ENCODE peak calls at places on chromosomes 12 and 14, in eight cellular contexts. One of them, this sample, is unnamed.

GRCh38 chr12:121810833-121811433 is 7.1 kb downstream of the SETD1B start:
- DNase-seq in activated naive CD4-positive, alpha-beta T cell treated with anti-CD3 and anti-CD28 coated beads for 36 hours: no peak
- DNase-seq in germinal center: no peak
- DNase-seq in NCI-H1105: no peak
- DNase-seq in right atrium auricular region: no peak
- DNase-seq in activated naive CD8-positive, alpha-beta T cell treated with anti-CD3 and anti-CD28 coated beads for 36 hours: no peak
- DNase-seq in stimulated activated CD4-positive, alpha-beta T cell treated with anti-CD3 and anti-CD28 coated beads, Interleukin-2, amount 100 ng/mL, for 48 hours: no peak
- DNase-seq in stimulated activated naive B cell treated with anti-CD40 and anti-IgM and Interleukin-4, amounts not matched to agents 10 μg/mL and 1 μg/mL and 100 μg/mL, for 72 hours: no peak
- DNase-seq in this sample: no peak

GRCh38 chr12:116055895-116056607 is 221.4 kb downstream of the MED13L start:
- DNase-seq in NCI-H1105: no peak
- DNase-seq in activated naive CD4-positive, alpha-beta T cell treated with anti-CD3 and anti-CD28 coated beads for 36 hours: no peak
- DNase-seq in stimulated activated naive B cell treated with anti-CD40 and anti-IgM and Interleukin-4, amounts not matched to agents 10 μg/mL and 1 μg/mL and 100 μg/mL, for 72 hours: no peak
- DNase-seq in activated naive CD8-positive, alpha-beta T cell treated with anti-CD3 and anti-CD28 coated beads for 36 hours: no peak
- DNase-seq in right atrium auricular region: no peak
- DNase-seq in stimulated activated CD4-positive, alpha-beta T cell treated with anti-CD3 and anti-CD28 coated beads, Interleukin-2, amount 100 ng/mL, for 48 hours: no peak
- DNase-seq in germinal center: no peak
- DNase-seq in this sample: no peak

GRCh38 chr12:4449862-4450222 is 4.2 kb upstream of the FGF6 start:
- DNase-seq in stimulated activated CD4-positive, alpha-beta T cell treated with anti-CD3 and anti-CD28 coated beads, Interleukin-2, amount 100 ng/mL, for 48 hours: no peak
- DNase-seq in germinal center: no peak
- DNase-seq in NCI-H1105: peak; percentile 61
- DNase-seq in right atrium auricular region: no peak
- DNase-seq in stimulated activated naive B cell treated with anti-CD40 and anti-IgM and Interleukin-4, amounts not matched to agents 10 μg/mL and 1 μg/mL and 100 μg/mL, for 72 hours: no peak
- DNase-seq in activated naive CD4-positive, alpha-beta T cell treated with anti-CD3 and anti-CD28 coated beads for 36 hours: no peak
- DNase-seq in activated naive CD8-positive, alpha-beta T cell treated with anti-CD3 and anti-CD28 coated beads for 36 hours: no peak
- DNase-seq in this sample: no peak

GRCh38 chr12:31323466-31324115 is 2.4 kb downstream of the SINHCAF start:
- DNase-seq in stimulated activated naive B cell treated with anti-CD40 and anti-IgM and Interleukin-4, amounts not matched to agents 10 μg/mL and 1 μg/mL and 100 μg/mL, for 72 hours: peak; percentile 61
- DNase-seq in stimulated activated CD4-positive, alpha-beta T cell treated with anti-CD3 and anti-CD28 coated beads, Interleukin-2, amount 100 ng/mL, for 48 hours: peak; percentile 43
- DNase-seq in right atrium auricular region: no peak
- DNase-seq in NCI-H1105: peak; percentile 62
- DNase-seq in activated naive CD4-positive, alpha-beta T cell treated with anti-CD3 and anti-CD28 coated beads for 36 hours: peak; percentile 66
- DNase-seq in activated naive CD8-positive, alpha-beta T cell treated with anti-CD3 and anti-CD28 coated beads for 36 hours: peak; percentile 57
- DNase-seq in germinal center: peak; percentile 60
- DNase-seq in this sample: peak; percentile 75

GRCh38 chr14:104977681-104978647 is at the start of gene AHNAK2:
- DNase-seq in activated naive CD8-positive, alpha-beta T cell treated with anti-CD3 and anti-CD28 coated beads for 36 hours: peak; percentile 72
- DNase-seq in germinal center: peak; percentile 55
- DNase-seq in NCI-H1105: peak; percentile 76
- DNase-seq in activated naive CD4-positive, alpha-beta T cell treated with anti-CD3 and anti-CD28 coated beads for 36 hours: peak; percentile 45
- DNase-seq in stimulated activated CD4-positive, alpha-beta T cell treated with anti-CD3 and anti-CD28 coated beads, Interleukin-2, amount 100 ng/mL, for 48 hours: peak; percentile 42
- DNase-seq in right atrium auricular region: no peak
- DNase-seq in stimulated activated naive B cell treated with anti-CD40 and anti-IgM and Interleukin-4, amounts not matched to agents 10 μg/mL and 1 μg/mL and 100 μg/mL, for 72 hours: no peak
- DNase-seq in this sample: peak; percentile 64

GRCh38 chr12:85280984-85281946 is 1.2 kb downstream of the ALX1 start:
- DNase-seq in activated naive CD4-positive, alpha-beta T cell treated with anti-CD3 and anti-CD28 coated beads for 36 hours: no peak
- DNase-seq in NCI-H1105: no peak
- DNase-seq in activated naive CD8-positive, alpha-beta T cell treated with anti-CD3 and anti-CD28 coated beads for 36 hours: no peak
- DNase-seq in germinal center: no peak
- DNase-seq in right atrium auricular region: no peak
- DNase-seq in stimulated activated CD4-positive, alpha-beta T cell treated with anti-CD3 and anti-CD28 coated beads, Interleukin-2, amount 100 ng/mL, for 48 hours: no peak
- DNase-seq in stimulated activated naive B cell treated with anti-CD40 and anti-IgM and Interleukin-4, amounts not matched to agents 10 μg/mL and 1 μg/mL and 100 μg/mL, for 72 hours: no peak
- DNase-seq in this sample: no peak

GRCh38 chr14:92473947-92474535 is 39.5 kb upstream of the RIN3 start:
- DNase-seq in NCI-H1105: no peak
- DNase-seq in activated naive CD8-positive, alpha-beta T cell treated with anti-CD3 and anti-CD28 coated beads for 36 hours: no peak
- DNase-seq in germinal center: no peak
- DNase-seq in right atrium auricular region: no peak
- DNase-seq in activated naive CD4-positive, alpha-beta T cell treated with anti-CD3 and anti-CD28 coated beads for 36 hours: no peak
- DNase-seq in stimulated activated naive B cell treated with anti-CD40 and anti-IgM and Interleukin-4, amounts not matched to agents 10 μg/mL and 1 μg/mL and 100 μg/mL, for 72 hours: no peak
- DNase-seq in stimulated activated CD4-positive, alpha-beta T cell treated with anti-CD3 and anti-CD28 coated beads, Interleukin-2, amount 100 ng/mL, for 48 hours: no peak
- DNase-seq in this sample: no peak

GRCh38 chr14:33435911-33436310 is 497.2 kb downstream of the NPAS3 start:
- DNase-seq in activated naive CD4-positive, alpha-beta T cell treated with anti-CD3 and anti-CD28 coated beads for 36 hours: no peak
- DNase-seq in germinal center: no peak
- DNase-seq in stimulated activated CD4-positive, alpha-beta T cell treated with anti-CD3 and anti-CD28 coated beads, Interleukin-2, amount 100 ng/mL, for 48 hours: no peak
- DNase-seq in right atrium auricular region: no peak
- DNase-seq in stimulated activated naive B cell treated with anti-CD40 and anti-IgM and Interleukin-4, amounts not matched to agents 10 μg/mL and 1 μg/mL and 100 μg/mL, for 72 hours: no peak
- DNase-seq in activated naive CD8-positive, alpha-beta T cell treated with anti-CD3 and anti-CD28 coated beads for 36 hours: no peak
- DNase-seq in NCI-H1105: no peak
- DNase-seq in this sample: peak; percentile 18

GRCh38 chr12:72511493-72511892 is 239.3 kb downstream of the TRHDE start:
- DNase-seq in stimulated activated naive B cell treated with anti-CD40 and anti-IgM and Interleukin-4, amounts not matched to agents 10 μg/mL and 1 μg/mL and 100 μg/mL, for 72 hours: no peak
- DNase-seq in stimulated activated CD4-positive, alpha-beta T cell treated with anti-CD3 and anti-CD28 coated beads, Interleukin-2, amount 100 ng/mL, for 48 hours: no peak
- DNase-seq in germinal center: no peak
- DNase-seq in right atrium auricular region: no peak
- DNase-seq in activated naive CD8-positive, alpha-beta T cell treated with anti-CD3 and anti-CD28 coated beads for 36 hours: no peak
- DNase-seq in activated naive CD4-positive, alpha-beta T cell treated with anti-CD3 and anti-CD28 coated beads for 36 hours: no peak
- DNase-seq in NCI-H1105: no peak
- DNase-seq in this sample: no peak

This sample was measured in activated CD4-positive, alpha-beta memory T cell treated with anti-CD3 and anti-CD28 coated beads for 36 hours.